ENCODE peak calls at places on chromosomes 4 and X, in four cellular contexts. One of them, this sample, is unnamed.

GRCh38 chr4:3197366-3198105 is 51.4 kb upstream of the MSANTD1 start:
- DNase-seq in mucosa of gallbladder: no peak
- DNase-seq in iPS-NIHi11: no peak
- DNase-seq in left kidney: no peak
- DNase-seq in this sample: no peak

GRCh38 chr4:141254326-141254725 is 33.6 kb downstream of the ZNF330 start:
- DNase-seq in mucosa of gallbladder: no peak
- DNase-seq in iPS-NIHi11: no peak
- DNase-seq in left kidney: no peak
- DNase-seq in this sample: no peak

GRCh38 chr4:82049294-82049693 is 324.5 kb downstream of the HNRNPD start:
- DNase-seq in mucosa of gallbladder: no peak
- DNase-seq in iPS-NIHi11: no peak
- DNase-seq in left kidney: no peak
- DNase-seq in this sample: no peak

GRCh38 chrX:43720082-43720481 is 64.0 kb downstream of the MAOA start:
- DNase-seq in mucosa of gallbladder: no peak
- DNase-seq in iPS-NIHi11: no peak
- DNase-seq in left kidney: no peak
- DNase-seq in this sample: no peak

GRCh38 chrX:38375888-38376287 is 23.5 kb downstream of the OTC start:
- DNase-seq in mucosa of gallbladder: no peak
- DNase-seq in iPS-NIHi11: peak; percentile 7
- DNase-seq in left kidney: peak; percentile 17
- DNase-seq in this sample: no peak

GRCh38 chrX:111490683-111491082 is 20.8 kb upstream of the SERTM2 start:
- DNase-seq in mucosa of gallbladder: no peak
- DNase-seq in iPS-NIHi11: no peak
- DNase-seq in left kidney: peak; percentile 2
- DNase-seq in this sample: no peak

GRCh38 chr4:41360214-41360910 is 103.6 kb downstream of the UCHL1 start:
- DNase-seq in mucosa of gallbladder: peak; percentile 62
- DNase-seq in iPS-NIHi11: peak; percentile 79
- DNase-seq in left kidney: peak; percentile 92
- DNase-seq in this sample: no peak

GRCh38 chrX:55026143-55026542 is 4.6 kb downstream of the ALAS2 start:
- DNase-seq in mucosa of gallbladder: no peak
- DNase-seq in iPS-NIHi11: no peak
- DNase-seq in left kidney: no peak
- DNase-seq in this sample: no peak

GRCh38 chr4:136103616-136104015 is 1428.7 kb downstream of the PCDH18 start:
- DNase-seq in mucosa of gallbladder: no peak
- DNase-seq in iPS-NIHi11: no peak
- DNase-seq in left kidney: no peak
- DNase-seq in this sample: no peak

GRCh38 chrX:18410038-18410437 is 15.4 kb upstream of the CDKL5 start:
- DNase-seq in mucosa of gallbladder: no peak
- DNase-seq in iPS-NIHi11: no peak
- DNase-seq in left kidney: peak; percentile 51
- DNase-seq in this sample: no peak

This sample was measured in iPS DF 6.9.